ENCODE peak calls at places on chromosomes 7 and 10, in four cellular contexts. P, G, S and Q are unnamed samples.

GRCh38 chr10:73819513-73820093 is 8.2 kb upstream of the NDST2 start:
- DNase-seq in P (no peak), G (no peak), S (no peak), Q (peak; percentile 93)

GRCh38 chr10:119523916-119524719 is 18.4 kb downstream of the RGS10 start:
- DNase-seq in P (no peak), G (no peak), S (no peak), Q (no peak)

GRCh38 chr7:144391823-144392255 is 11.7 kb downstream of the NOBOX start:
- DNase-seq in P (peak; percentile 54), G (peak; percentile 15), S (peak; percentile 69), Q (no peak)

GRCh38 chr7:45592230-45592991 is 18.2 kb downstream of the ADCY1 start:
- DNase-seq in P (no peak), G (no peak), S (peak; percentile 0), Q (no peak)

GRCh38 chr7:154177584-154177983 is 125.4 kb downstream of the DPP6 start:
- DNase-seq in P (no peak), G (no peak), S (no peak), Q (no peak)

GRCh38 chr10:74371696-74372095 is 220.7 kb downstream of the ADK start:
- DNase-seq in P (no peak), G (no peak), S (no peak), Q (no peak)

GRCh38 chr7:78063758-78064157 is 265.2 kb downstream of the PHTF2 start:
- DNase-seq in P (no peak), G (no peak), S (no peak), Q (no peak)

GRCh38 chr7:66183700-66184099 is 21.4 kb upstream of the TPST1 start:
- DNase-seq in P (no peak), G (peak; percentile 57), S (no peak), Q (no peak)

GRCh38 chr7:110051386-110051785 is 1039.5 kb upstream of the LRRN3 start:
- DNase-seq in P (no peak), G (no peak), S (no peak), Q (no peak)

GRCh38 chr7:50552139-50552538 is 13.1 kb downstream of the DDC start:
- DNase-seq in P (no peak), G (no peak), S (no peak), Q (no peak)

GRCh38 chr7:38374507-38374906 is 101.1 kb upstream of the TARP start:
- DNase-seq in P (no peak), G (no peak), S (peak; percentile 72), Q (no peak)

GRCh38 chr10:28125701-28126100 is 126.8 kb upstream of the ODAD2 start:
- DNase-seq in P (no peak), G (no peak), S (no peak), Q (no peak)

GRCh38 chr7:158101821-158102450 is 485.7 kb downstream of the PTPRN2 start:
- DNase-seq in P (no peak), G (no peak), S (no peak), Q (no peak)

GRCh38 chr10:13816195-13816926 is 229.6 kb downstream of the PRPF18 start:
- DNase-seq in P (no peak), G (peak; percentile 50), S (no peak), Q (peak; percentile 69)

GRCh38 chr7:117019786-117020604 is 66.7 kb downstream of the ST7 start:
- DNase-seq in P (peak; percentile 54), G (peak; percentile 82), S (peak; percentile 96), Q (no peak)

GRCh38 chr7:52455571-52455970 is 579.9 kb upstream of the POM121L12 start:
- DNase-seq in P (no peak), G (no peak), S (no peak), Q (no peak)

GRCh38 chr7:6203381-6203780 is 69.0 kb downstream of the CYTH3 start:
- DNase-seq in P (no peak), G (no peak), S (no peak), Q (no peak)

GRCh38 chr10:3094565-3095168 is 27.3 kb downstream of the PFKP start:
- DNase-seq in P (no peak), G (no peak), S (peak; percentile 23), Q (no peak)

GRCh38 chr7:131219277-131220041 is 108.2 kb upstream of the MKLN1 start:
- DNase-seq in P (no peak), G (peak; percentile 51), S (no peak), Q (no peak)

GRCh38 chr10:58253184-58253583 is 14.5 kb downstream of the IPMK start:
- DNase-seq in P (no peak), G (no peak), S (no peak), Q (no peak)

GRCh38 chr10:58254644-58255043 is 13.1 kb downstream of the IPMK start:
- DNase-seq in P (no peak), G (no peak), S (no peak), Q (no peak)

GRCh38 chr10:58264780-58265179 is 2.9 kb downstream of the IPMK start:
- DNase-seq in P (no peak), G (no peak), S (no peak), Q (no peak)

GRCh38 chr10:58260334-58260733 is 7.4 kb downstream of the IPMK start:
- DNase-seq in P (no peak), G (no peak), S (no peak), Q (no peak)

GRCh38 chr10:58258977-58259692 is 8.6 kb downstream of the IPMK start:
- DNase-seq in P (no peak), G (no peak), S (no peak), Q (no peak)
- TF ChIP-seq CTCF in P (no peak), G (no peak), S (no peak), Q (no peak)

GRCh38 chr7:21028990-21029337 is 242.3 kb upstream of the SP8 start:
- DNase-seq in P (no peak), G (no peak), S (peak; percentile 53), Q (no peak)
- H3K4me1 ChIP-seq in P (no peaks in the 10 kb centered on the region), G (no peaks in the 10 kb centered on the region), S (peaks cover 85% of the 10 kb centered on the region), Q (no peaks in the 10 kb centered on the region)

GRCh38 chr10:42836096-42836495 is 53.5 kb downstream of the BMS1 start:
- DNase-seq in P (no peak), G (no peak), S (peak; percentile 9), Q (no peak)
- H3K4me3 ChIP-seq in P (no peak overlapping the region), G (no peak overlapping the region), S (no peak overlapping the region), Q (no peak overlapping the region)

DNA sequence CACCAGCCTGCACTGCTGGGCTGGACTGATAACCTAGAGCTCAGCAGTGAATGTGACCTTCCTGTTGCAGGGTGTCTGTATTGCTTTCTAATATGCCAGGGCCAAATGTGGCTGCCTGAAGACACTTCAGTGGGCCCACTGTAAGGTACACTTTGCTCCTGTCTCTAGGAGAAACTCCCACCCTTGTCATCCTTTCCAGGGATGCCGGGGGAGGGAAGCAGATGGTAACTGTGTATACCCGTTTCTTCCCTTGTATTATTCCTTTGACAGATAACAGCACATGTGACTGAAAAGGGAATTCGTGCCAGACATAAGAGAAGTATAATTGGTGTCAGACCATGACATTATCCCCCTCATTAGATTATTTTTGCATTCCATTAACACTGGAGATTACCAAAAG is 317.7 kb downstream of the CAMK1D start:
- DNase-seq in P (no peak), G (no peak), S (no peak), Q (no peak)
- TF ChIP-seq CTCF in P (no peak), G (no peak), S (no peak), Q (no peak)